ENCODE peak calls at places on chromosomes 1 and 21, in seven cellular contexts. Z is activated CD4-positive, alpha-beta T cell treated with anti-CD3 and anti-CD28 coated beads for 24 hours; Y is foreskin melanocyte; B is ELF-1; O is GM13976; L is RPMI7951; S is mucosa of gallbladder. V is an unnamed sample.

GRCh38 chr21:28338906-28339305 is 653.8 kb downstream of the LTN1 start:
- DNase-seq in Z (no peak), Y (no peak), B (no peak), O (no peak), L (no peak), S (no peak), V (no peak)

GRCh38 chr1:155168456-155169210 is 4.5 kb downstream of the KRTCAP2 start:
- DNase-seq in Z (no peak), Y (no peak), B (no peak), O (no peak), L (no peak), S (no peak), V (no peak)

GRCh38 chr1:22025368-22026154 is 24.1 kb downstream of the CELA3A start:
- DNase-seq in Z (peak), Y (peak), B (peak), O (peak), L (peak), S (peak), V (peak)

GRCh38 chr1:87141556-87141955 is 187.1 kb upstream of the LMO4 start:
- DNase-seq in Z (no peak), Y (no peak), B (no peak), O (no peak), L (no peak), S (no peak), V (no peak)

GRCh38 chr1:54117815-54118563 is 34.8 kb downstream of the CDCP2 start:
- DNase-seq in Z (no peak), Y (no peak), B (no peak), O (no peak), L (peak), S (no peak), V (no peak)

GRCh38 chr1:245060684-245061374 is 94.0 kb upstream of the KIF26B start:
- DNase-seq in Z (no peak), Y (peak), B (no peak), O (no peak), L (no peak), S (no peak), V (no peak)

GRCh38 chr1:67430358-67431155 is at the start of gene SERBP1:
- DNase-seq in Z (peak), Y (peak), B (peak), O (peak), L (peak), S (peak), V (peak)

GRCh38 chr1:20440785-20441200 is 45.2 kb downstream of the CAMK2N1 start:
- DNase-seq in Z (peak), Y (no peak), B (peak), O (peak), L (peak), S (peak), V (peak)

GRCh38 chr21:37220433-37220980 is 46.6 kb downstream of the VPS26C start:
- DNase-seq in Z (no peak), Y (peak), B (no peak), O (no peak), L (peak), S (peak), V (no peak)

GRCh38 chr1:201786824-201787223 is 42.1 kb upstream of the IPO9 start:
- DNase-seq in Z (no peak), Y (no peak), B (no peak), O (no peak), L (no peak), S (no peak), V (no peak)

GRCh38 chr1:37719572-37720195 is 27.4 kb downstream of the CDCA8 start:
- DNase-seq in Z (no peak), Y (no peak), B (no peak), O (no peak), L (no peak), S (no peak), V (no peak)

GRCh38 chr21:32155226-32155625 is 123.6 kb downstream of the MIS18A start:
- DNase-seq in Z (no peak), Y (no peak), B (no peak), O (no peak), L (no peak), S (no peak), V (no peak)

GRCh38 chr1:215043405-215043804 is 39.1 kb upstream of the KCNK2 start:
- DNase-seq in Z (no peak), Y (no peak), B (no peak), O (no peak), L (no peak), S (no peak), V (peak)

GRCh38 chr1:109277434-109278204 is 5.3 kb downstream of the PSRC1 start:
- DNase-seq in Z (peak), Y (peak), B (peak), O (peak), L (peak), S (peak), V (peak)

V was measured in stimulated activated naive CD8-positive, alpha-beta T cell treated with anti-CD3 and anti-CD28 coated beads, Interleukin-15, amount 100 ng/mL, for 72 hours.